ENCODE peak calls at places on chromosomes 13 and 19, in ten cellular contexts. One of them, this sample, is unnamed.

GRCh38 chr13:113187905-113188595 is 20.4 kb downstream of the PCID2 start:
- DNase-seq in OCI-LY7: no peak
- DNase-seq in omental fat pad: no peak
- DNase-seq in WTC11: no peak
- DNase-seq in upper lobe of right lung: no peak
- DNase-seq in adrenal gland: no peak
- DNase-seq in fibroblast of lung: peak
- DNase-seq in neural crest cell: no peak
- DNase-seq in fibroblast of pulmonary artery: no peak
- DNase-seq in psoas muscle: no peak
- DNase-seq in this sample: no peak

GRCh38 chr19:15332311-15332996 is at the start of gene BRD4:
- DNase-seq in WTC11: peak
- DNase-seq in omental fat pad: no peak
- DNase-seq in adrenal gland: peak
- DNase-seq in OCI-LY7: peak
- DNase-seq in fibroblast of lung: peak
- DNase-seq in neural crest cell: peak
- DNase-seq in psoas muscle: peak
- DNase-seq in fibroblast of pulmonary artery: peak
- DNase-seq in upper lobe of right lung: peak
- DNase-seq in this sample: peak

GRCh38 chr13:43054803-43055802 is 31.7 kb downstream of the DNAJC15 start:
- DNase-seq in upper lobe of right lung: no peak
- DNase-seq in psoas muscle: no peak
- DNase-seq in neural crest cell: no peak
- DNase-seq in OCI-LY7: peak
- DNase-seq in fibroblast of pulmonary artery: peak
- DNase-seq in fibroblast of lung: peak
- DNase-seq in omental fat pad: no peak
- DNase-seq in adrenal gland: peak
- DNase-seq in WTC11: peak
- DNase-seq in this sample: peak

GRCh38 chr19:7673995-7674667 is 2.8 kb upstream of the MCEMP1 start:
- DNase-seq in neural crest cell: peak
- DNase-seq in upper lobe of right lung: peak
- DNase-seq in WTC11: peak
- DNase-seq in fibroblast of pulmonary artery: peak
- DNase-seq in adrenal gland: peak
- DNase-seq in fibroblast of lung: peak
- DNase-seq in psoas muscle: peak
- DNase-seq in OCI-LY7: peak
- DNase-seq in omental fat pad: no peak
- DNase-seq in this sample: peak

GRCh38 chr19:15401397-15401710 is 17.4 kb downstream of the AKAP8L start:
- DNase-seq in OCI-LY7: no peak
- DNase-seq in WTC11: no peak
- DNase-seq in neural crest cell: no peak
- DNase-seq in fibroblast of lung: no peak
- DNase-seq in psoas muscle: no peak
- DNase-seq in fibroblast of pulmonary artery: no peak
- DNase-seq in omental fat pad: no peak
- DNase-seq in upper lobe of right lung: no peak
- DNase-seq in adrenal gland: peak
- DNase-seq in this sample: no peak

GRCh38 chr19:30862876-30863275 is 486.4 kb downstream of the TSHZ3 start:
- DNase-seq in OCI-LY7: no peak
- DNase-seq in fibroblast of pulmonary artery: no peak
- DNase-seq in psoas muscle: no peak
- DNase-seq in adrenal gland: no peak
- DNase-seq in fibroblast of lung: no peak
- DNase-seq in upper lobe of right lung: peak
- DNase-seq in WTC11: no peak
- DNase-seq in neural crest cell: no peak
- DNase-seq in omental fat pad: no peak
- DNase-seq in this sample: no peak

GRCh38 chr19:12913871-12914690 is 5.0 kb downstream of the SYCE2 start:
- DNase-seq in fibroblast of pulmonary artery: peak
- DNase-seq in WTC11: no peak
- DNase-seq in OCI-LY7: peak
- DNase-seq in adrenal gland: no peak
- DNase-seq in upper lobe of right lung: no peak
- DNase-seq in neural crest cell: no peak
- DNase-seq in psoas muscle: no peak
- DNase-seq in fibroblast of lung: peak
- DNase-seq in omental fat pad: no peak
- DNase-seq in this sample: no peak

GRCh38 chr13:99501952-99502310 is 659 bp downstream of the TM9SF2 start:
- DNase-seq in omental fat pad: no peak
- DNase-seq in neural crest cell: no peak
- DNase-seq in WTC11: no peak
- DNase-seq in fibroblast of lung: peak
- DNase-seq in psoas muscle: peak
- DNase-seq in OCI-LY7: peak
- DNase-seq in adrenal gland: peak
- DNase-seq in upper lobe of right lung: no peak
- DNase-seq in fibroblast of pulmonary artery: peak
- DNase-seq in this sample: peak

GRCh38 chr19:30742981-30743380 is 370.8 kb downstream of the ZNF536 start:
- DNase-seq in upper lobe of right lung: no peak
- DNase-seq in neural crest cell: no peak
- DNase-seq in WTC11: no peak
- DNase-seq in omental fat pad: no peak
- DNase-seq in adrenal gland: no peak
- DNase-seq in fibroblast of pulmonary artery: no peak
- DNase-seq in OCI-LY7: no peak
- DNase-seq in fibroblast of lung: no peak
- DNase-seq in psoas muscle: no peak
- DNase-seq in this sample: no peak

GRCh38 chr19:44658069-44658727 is 13.1 kb upstream of the CEACAM19 start:
- DNase-seq in psoas muscle: no peak
- DNase-seq in WTC11: no peak
- DNase-seq in OCI-LY7: no peak
- DNase-seq in neural crest cell: no peak
- DNase-seq in fibroblast of lung: no peak
- DNase-seq in omental fat pad: no peak
- DNase-seq in fibroblast of pulmonary artery: no peak
- DNase-seq in adrenal gland: peak
- DNase-seq in upper lobe of right lung: no peak
- DNase-seq in this sample: no peak

GRCh38 chr19:44649578-44650145 is 6.0 kb downstream of the PVR start:
- DNase-seq in upper lobe of right lung: no peak
- DNase-seq in adrenal gland: peak
- DNase-seq in neural crest cell: no peak
- DNase-seq in psoas muscle: no peak
- DNase-seq in OCI-LY7: no peak
- DNase-seq in fibroblast of pulmonary artery: no peak
- DNase-seq in WTC11: no peak
- DNase-seq in fibroblast of lung: no peak
- DNase-seq in omental fat pad: no peak
- DNase-seq in this sample: no peak

GRCh38 chr19:44657211-44657921 is 13.7 kb downstream of the PVR start:
- DNase-seq in psoas muscle: peak
- DNase-seq in OCI-LY7: peak
- DNase-seq in upper lobe of right lung: peak
- DNase-seq in neural crest cell: peak
- DNase-seq in fibroblast of pulmonary artery: peak
- DNase-seq in fibroblast of lung: peak
- DNase-seq in adrenal gland: peak
- DNase-seq in WTC11: peak
- DNase-seq in omental fat pad: peak
- DNase-seq in this sample: peak

GRCh38 chr19:44653343-44653742 is 9.6 kb downstream of the PVR start:
- DNase-seq in fibroblast of lung: no peak
- DNase-seq in adrenal gland: peak
- DNase-seq in WTC11: no peak
- DNase-seq in omental fat pad: no peak
- DNase-seq in upper lobe of right lung: no peak
- DNase-seq in fibroblast of pulmonary artery: no peak
- DNase-seq in neural crest cell: no peak
- DNase-seq in OCI-LY7: no peak
- DNase-seq in psoas muscle: no peak
- DNase-seq in this sample: no peak

DNA sequence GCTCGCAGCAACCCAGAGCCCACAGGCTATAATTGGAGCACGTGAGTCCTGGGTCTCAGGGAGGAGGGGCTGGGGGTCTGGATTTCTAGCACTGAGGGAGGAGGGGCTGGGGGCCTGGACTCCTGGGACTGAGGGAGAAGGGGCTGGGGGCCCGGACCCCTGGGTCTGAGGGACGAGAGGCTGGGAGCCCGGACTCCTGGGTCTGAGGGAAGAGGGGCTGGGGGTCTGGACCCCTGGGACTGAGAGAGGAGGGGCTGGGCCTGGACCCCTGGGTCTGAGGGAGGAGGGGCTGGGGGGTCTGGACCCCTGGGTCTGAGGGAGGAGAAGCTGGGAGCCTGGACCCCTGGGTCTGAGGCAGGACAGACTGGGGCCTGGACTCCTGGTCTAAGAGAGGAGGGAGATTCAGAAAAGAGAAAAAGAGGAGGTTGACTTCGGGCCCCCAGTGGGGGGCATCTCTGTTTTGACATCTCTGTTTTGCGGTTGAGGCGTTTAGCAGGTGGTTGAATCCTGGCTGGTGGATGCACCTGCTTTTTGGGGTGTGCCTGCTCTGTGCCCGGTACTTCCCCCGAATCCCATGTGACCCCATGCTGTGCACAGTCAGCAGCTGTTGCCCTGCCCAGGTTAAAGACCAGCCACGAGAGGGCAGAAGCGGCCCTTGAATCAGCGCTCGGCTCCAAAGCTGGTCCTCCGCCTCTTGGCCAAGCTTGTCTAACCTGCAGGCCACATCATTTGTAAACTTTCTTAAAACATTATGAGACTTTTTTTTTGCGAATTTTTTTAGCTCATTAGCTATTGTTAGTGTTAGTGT is 10.5 kb downstream of the PVR start:
- DNase-seq in WTC11: peak
- DNase-seq in fibroblast of lung: peak
- DNase-seq in psoas muscle: peak
- DNase-seq in omental fat pad: peak
- DNase-seq in upper lobe of right lung: peak
- DNase-seq in adrenal gland: peak
- DNase-seq in fibroblast of pulmonary artery: peak
- DNase-seq in neural crest cell: peak
- DNase-seq in OCI-LY7: peak
- DNase-seq in this sample: peak
- TF ChIP-seq CTCF in WTC11: no peak
- TF ChIP-seq CTCF in fibroblast of lung: peak
- TF ChIP-seq CTCF in psoas muscle: peak
- TF ChIP-seq CTCF in omental fat pad: no peak
- TF ChIP-seq CTCF in upper lobe of right lung: peak
- TF ChIP-seq CTCF in adrenal gland: peak
- TF ChIP-seq CTCF in fibroblast of pulmonary artery: peak
- TF ChIP-seq CTCF in neural crest cell: peak
- TF ChIP-seq CTCF in OCI-LY7: peak
- TF ChIP-seq CTCF in this sample: peak

DNA sequence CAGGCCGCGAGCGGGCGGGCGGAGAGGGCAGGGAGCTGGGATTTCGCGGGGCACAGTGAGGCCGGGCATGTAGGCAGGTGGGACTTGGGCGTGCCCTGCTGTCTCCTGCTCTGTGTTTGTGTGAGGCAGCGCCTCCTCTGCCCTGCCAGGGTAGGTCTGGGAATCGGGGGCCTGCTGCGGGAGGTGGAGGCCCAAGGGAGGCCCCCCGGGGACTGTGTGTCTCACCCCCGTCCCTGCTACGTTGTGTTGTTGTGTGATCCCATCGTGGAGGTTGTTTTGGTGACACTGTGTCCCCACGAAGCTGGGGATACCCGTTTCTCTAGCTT is 957 bp downstream of the FXYD1 start:
- DNase-seq in psoas muscle: no peak
- DNase-seq in adrenal gland: no peak
- DNase-seq in omental fat pad: no peak
- DNase-seq in neural crest cell: no peak
- DNase-seq in OCI-LY7: no peak
- DNase-seq in fibroblast of pulmonary artery: no peak
- DNase-seq in upper lobe of right lung: no peak
- DNase-seq in WTC11: no peak
- DNase-seq in fibroblast of lung: no peak
- DNase-seq in this sample: no peak
- TF ChIP-seq CTCF in psoas muscle: peak
- TF ChIP-seq CTCF in adrenal gland: no peak
- TF ChIP-seq CTCF in omental fat pad: no peak
- TF ChIP-seq CTCF in neural crest cell: no peak
- TF ChIP-seq CTCF in OCI-LY7: no peak
- TF ChIP-seq CTCF in fibroblast of pulmonary artery: no peak
- TF ChIP-seq CTCF in upper lobe of right lung: peak
- TF ChIP-seq CTCF in WTC11: no peak
- TF ChIP-seq CTCF in fibroblast of lung: no peak
- TF ChIP-seq CTCF in this sample: no peak

DNA sequence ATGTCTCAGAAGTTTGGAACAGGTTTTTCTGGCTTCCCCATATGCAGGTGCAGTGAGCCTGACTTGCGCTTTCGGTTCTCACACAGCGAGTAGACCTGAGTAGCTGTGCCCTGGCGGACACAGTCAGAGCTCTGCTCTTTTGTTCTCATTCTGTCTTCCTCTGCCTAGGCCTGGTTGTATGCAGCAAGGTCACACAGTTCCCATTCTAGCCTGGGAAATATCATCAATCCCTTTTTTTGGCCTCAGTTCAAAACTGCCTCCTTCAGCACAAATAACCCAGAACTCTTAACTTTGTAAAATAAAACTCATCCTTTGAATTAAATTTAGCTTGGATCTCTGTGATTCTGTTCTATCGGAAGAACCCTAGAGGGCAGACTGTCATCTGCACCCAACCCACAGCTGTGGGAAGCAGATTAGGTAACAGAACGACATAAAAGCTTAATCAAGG is 10.2 kb downstream of the OXGR1 start:
- DNase-seq in WTC11: peak
- DNase-seq in neural crest cell: no peak
- DNase-seq in omental fat pad: no peak
- DNase-seq in fibroblast of lung: no peak
- DNase-seq in fibroblast of pulmonary artery: peak
- DNase-seq in psoas muscle: no peak
- DNase-seq in OCI-LY7: no peak
- DNase-seq in upper lobe of right lung: peak
- DNase-seq in adrenal gland: peak
- DNase-seq in this sample: peak
- TF ChIP-seq CTCF in WTC11: no peak
- TF ChIP-seq CTCF in neural crest cell: peak
- TF ChIP-seq CTCF in omental fat pad: no peak
- TF ChIP-seq CTCF in fibroblast of lung: peak
- TF ChIP-seq CTCF in fibroblast of pulmonary artery: peak
- TF ChIP-seq CTCF in psoas muscle: no peak
- TF ChIP-seq CTCF in OCI-LY7: peak
- TF ChIP-seq CTCF in upper lobe of right lung: peak
- TF ChIP-seq CTCF in adrenal gland: no peak
- TF ChIP-seq CTCF in this sample: peak

DNA sequence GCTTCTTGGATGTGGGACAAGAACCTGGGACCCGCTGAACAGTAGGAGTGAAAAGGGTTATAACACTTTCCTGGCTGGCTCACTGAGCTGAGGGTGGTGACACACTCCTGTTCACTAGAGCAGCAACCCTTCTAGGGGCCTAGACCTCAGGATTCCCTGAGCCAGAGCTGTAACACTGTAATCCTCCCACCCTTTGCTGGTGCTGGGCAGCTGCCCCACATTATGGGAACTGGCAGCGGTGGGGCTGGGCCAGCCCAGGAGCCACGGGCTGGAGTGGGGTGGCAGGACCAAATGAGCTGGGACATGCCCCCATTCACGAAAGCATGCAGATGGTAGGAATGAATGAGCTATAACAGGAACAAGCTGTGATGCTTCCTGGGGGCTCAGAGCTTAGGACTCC is 110.6 kb downstream of the B3GLCT start:
- DNase-seq in upper lobe of right lung: no peak
- DNase-seq in omental fat pad: no peak
- DNase-seq in fibroblast of pulmonary artery: no peak
- DNase-seq in OCI-LY7: no peak
- DNase-seq in psoas muscle: no peak
- DNase-seq in fibroblast of lung: no peak
- DNase-seq in WTC11: no peak
- DNase-seq in adrenal gland: no peak
- DNase-seq in neural crest cell: no peak
- DNase-seq in this sample: no peak
- TF ChIP-seq CTCF in upper lobe of right lung: no peak
- TF ChIP-seq CTCF in omental fat pad: no peak
- TF ChIP-seq CTCF in fibroblast of pulmonary artery: no peak
- TF ChIP-seq CTCF in OCI-LY7: no peak
- TF ChIP-seq CTCF in psoas muscle: no peak
- TF ChIP-seq CTCF in fibroblast of lung: no peak
- TF ChIP-seq CTCF in WTC11: no peak
- TF ChIP-seq CTCF in adrenal gland: no peak
- TF ChIP-seq CTCF in neural crest cell: no peak
- TF ChIP-seq CTCF in this sample: no peak

This sample was measured in nephron progenitor cell.